ENCODE peak calls at places on chromosomes 1 and 21, in seven cellular contexts. S, V, M, E, K, Y and G are unnamed samples.
A peak's percentile ranks its signal among the peaks of the same experiment; 100 is the strongest.

GRCh38 chr1:193417945-193418744 is 231.7 kb upstream of the B3GALT2 start:
- DNase-seq in S (peak; percentile 39), V (no peak), M (no peak), E (no peak), K (peak; percentile 38), Y (no peak), G (no peak)

GRCh38 chr1:204829133-204829532 is 41.5 kb upstream of the NFASC start:
- DNase-seq in S (no peak), V (no peak), M (no peak), E (peak; percentile 52), K (no peak), Y (no peak), G (no peak)

GRCh38 chr1:30923597-30923996 is 15.0 kb upstream of the SDC3 start:
- DNase-seq in S (peak; percentile 70), V (no peak), M (no peak), E (no peak), K (no peak), Y (no peak), G (no peak)

GRCh38 chr1:226734611-226735153 is 4.4 kb downstream of the ITPKB start:
- DNase-seq in S (no peak), V (no peak), M (no peak), E (no peak), K (no peak), Y (no peak), G (no peak)

GRCh38 chr1:224881762-224882211 is 47.7 kb upstream of the DNAH14 start:
- DNase-seq in S (no peak), V (no peak), M (no peak), E (no peak), K (no peak), Y (no peak), G (peak; percentile 15)

GRCh38 chr1:167194182-167194581 is 26.5 kb upstream of the POU2F1 start:
- DNase-seq in S (no peak), V (no peak), M (no peak), E (no peak), K (no peak), Y (no peak), G (no peak)

GRCh38 chr1:178310685-178311105 is 186.1 kb downstream of the CLEC20A start:
- DNase-seq in S (peak; percentile 74), V (no peak), M (peak; percentile 52), E (peak; percentile 90), K (peak; percentile 61), Y (no peak), G (peak; percentile 38)

GRCh38 chr1:19936061-19936750 is 12.8 kb upstream of the PLA2G2E start:
- DNase-seq in S (no peak), V (no peak), M (no peak), E (no peak), K (no peak), Y (no peak), G (no peak)

GRCh38 chr1:208654241-208654640 is 410.1 kb upstream of the PLXNA2 start:
- DNase-seq in S (peak; percentile 10), V (no peak), M (no peak), E (peak; percentile 72), K (peak; percentile 8), Y (no peak), G (peak; percentile 14)

GRCh38 chr21:43600642-43601397 is 58.5 kb downstream of the HSF2BP start:
- DNase-seq in S (peak; percentile 98), V (no peak), M (no peak), E (no peak), K (peak; percentile 80), Y (no peak), G (no peak)

GRCh38 chr1:201506573-201507567 is at the start of gene CSRP1:
- DNase-seq in S (peak; percentile 90), V (peak; percentile 92), M (peak; percentile 96), E (peak; percentile 52), K (peak; percentile 96), Y (peak; percentile 75), G (peak; percentile 95)

GRCh38 chr1:230130172-230130944 is 63.3 kb downstream of the GALNT2 start:
- DNase-seq in S (no peak), V (no peak), M (no peak), E (no peak), K (no peak), Y (no peak), G (no peak)

GRCh38 chr1:68955424-68955823 is 458.5 kb upstream of the DEPDC1 start:
- DNase-seq in S (peak; percentile 71), V (no peak), M (no peak), E (no peak), K (no peak), Y (no peak), G (no peak)

GRCh38 chr1:85838238-85838637 is 130.0 kb upstream of the ZNHIT6 start:
- DNase-seq in S (no peak), V (no peak), M (peak; percentile 28), E (no peak), K (no peak), Y (no peak), G (peak; percentile 25)

GRCh38 chr1:59077739-59078503 is 219.0 kb upstream of the FGGY start:
- DNase-seq in S (no peak), V (no peak), M (no peak), E (peak; percentile 85), K (no peak), Y (no peak), G (no peak)

GRCh38 chr1:25643962-25644361 is 27.4 kb downstream of the MAN1C1 start:
- DNase-seq in S (no peak), V (no peak), M (no peak), E (no peak), K (no peak), Y (no peak), G (no peak)

GRCh38 chr1:226632169-226632884 is 83.8 kb downstream of the STUM start:
- DNase-seq in S (no peak), V (peak; percentile 38), M (no peak), E (no peak), K (no peak), Y (no peak), G (no peak)

GRCh38 chr1:39500862-39501389 is 9.5 kb downstream of the BMP8A start:
- DNase-seq in S (no peak), V (no peak), M (no peak), E (no peak), K (no peak), Y (no peak), G (no peak)

GRCh38 chr1:15836772-15837669 is 10.5 kb upstream of the SPEN start:
- DNase-seq in S (no peak), V (peak; percentile 87), M (peak; percentile 82), E (peak; percentile 65), K (no peak), Y (no peak), G (peak; percentile 74)

DNA sequence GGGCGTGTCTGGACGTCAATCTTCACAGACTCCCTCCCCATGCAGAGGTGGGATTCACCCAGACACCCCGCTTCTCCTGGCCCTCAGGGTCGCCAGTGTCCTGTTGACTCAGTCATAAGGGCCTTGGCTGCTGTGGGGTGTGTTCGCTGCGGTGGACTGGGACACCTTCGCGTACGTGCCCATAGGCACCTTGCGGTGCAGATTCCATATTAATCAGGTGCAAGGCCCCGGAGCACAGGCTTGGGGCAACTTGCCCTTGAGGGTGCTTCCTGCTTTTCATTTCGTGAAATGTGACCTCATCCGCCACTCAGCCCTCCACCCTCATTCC is 398 bp upstream of the SLC30A10 start:
- DNase-seq in S (no peak), V (no peak), M (no peak), E (no peak), K (no peak), Y (no peak), G (no peak)
- TF ChIP-seq CTCF in S (no peak), V (no peak), M (no peak), E (no peak), K (no peak), Y (no peak), G (no peak)

DNA sequence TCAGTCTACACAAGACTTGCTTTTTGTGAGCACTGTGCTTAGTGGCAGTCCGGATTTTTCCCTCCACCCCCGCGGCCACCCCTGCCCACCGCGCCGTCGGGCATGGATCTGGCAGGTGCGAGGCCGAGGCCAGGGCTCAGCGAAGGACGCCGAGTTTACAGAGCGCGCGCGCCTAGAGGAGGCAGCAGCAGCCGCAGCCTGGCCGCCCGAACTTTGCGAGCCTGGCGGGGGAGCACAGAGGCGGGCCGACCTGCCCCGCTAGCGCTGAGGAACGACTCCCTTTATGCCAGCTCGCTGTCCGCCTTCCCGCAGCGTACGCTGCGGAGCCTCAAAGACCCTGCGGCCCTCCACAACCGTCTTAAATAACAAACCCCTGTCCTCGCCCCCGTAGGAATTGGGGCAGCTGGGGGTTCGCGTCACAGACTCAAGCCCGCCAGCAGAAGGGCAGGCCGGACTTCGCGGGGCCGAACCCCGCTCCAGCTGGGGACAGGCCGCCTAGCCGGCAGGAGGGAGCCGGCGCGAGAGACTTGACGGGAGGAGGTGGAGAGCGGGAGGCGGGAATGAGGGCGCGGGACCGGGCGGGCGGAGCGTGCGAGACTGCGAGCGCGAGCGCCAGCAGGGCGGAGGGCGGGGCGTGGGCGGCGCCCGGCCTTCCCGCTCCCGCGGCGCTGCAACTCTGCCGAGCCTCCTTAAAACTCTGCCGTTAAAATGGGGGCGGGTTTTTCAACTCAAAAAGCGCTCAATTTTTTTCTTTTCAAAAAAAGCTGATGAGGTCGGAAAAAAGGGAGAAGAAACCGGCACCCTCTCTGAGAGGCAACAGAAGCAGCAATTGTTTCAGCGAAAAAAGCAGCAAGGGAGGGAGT is 1.8 kb upstream of the CDKN2C start:
- DNase-seq in S (peak; percentile 92), V (peak; percentile 94), M (peak; percentile 93), E (peak; percentile 92), K (peak; percentile 89), Y (peak; percentile 82), G (peak; percentile 90)
- TF ChIP-seq CTCF in S (peak; percentile 36), V (peak; percentile 52), M (peak; percentile 45), E (peak; percentile 38), K (peak; percentile 69), Y (peak; percentile 79), G (peak; percentile 61)

GRCh38 chr1:2468041-2468472 is 8.0 kb upstream of the PLCH2 start:
- DNase-seq in S (peak; percentile 20), V (no peak), M (peak; percentile 69), E (peak; percentile 75), K (no peak), Y (no peak), G (peak; percentile 72)

GRCh38 chr1:2469103-2469940 is 6.8 kb upstream of the PLCH2 start:
- DNase-seq in S (no peak), V (no peak), M (no peak), E (no peak), K (no peak), Y (no peak), G (no peak)

GRCh38 chr1:2466834-2467554 is 9.1 kb upstream of the PLCH2 start:
- DNase-seq in S (no peak), V (no peak), M (peak; percentile 62), E (peak; percentile 75), K (peak; percentile 56), Y (no peak), G (no peak)

GRCh38 chr1:2470290-2471158 is 5.6 kb upstream of the PLCH2 start:
- DNase-seq in S (no peak), V (no peak), M (no peak), E (no peak), K (no peak), Y (no peak), G (no peak)

DNA sequence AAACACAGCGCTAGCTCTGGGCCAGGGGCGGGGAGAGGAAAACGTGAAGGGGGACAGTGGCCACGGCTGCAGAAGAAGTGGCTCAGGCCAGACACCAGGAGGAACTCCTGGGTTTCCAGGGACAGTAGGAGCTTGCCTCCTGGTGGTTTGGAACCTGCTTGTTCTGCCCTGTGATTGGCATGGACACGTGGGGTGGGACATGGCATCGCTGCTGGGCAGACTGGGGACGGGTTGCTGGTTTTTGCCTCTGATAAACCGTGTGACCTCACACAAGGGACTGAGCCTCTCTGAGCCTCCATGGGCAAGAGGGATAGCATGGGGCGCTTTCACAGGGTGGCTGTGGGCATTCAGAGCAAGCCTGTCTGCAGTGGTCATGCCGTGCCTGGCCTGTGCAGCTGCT is 7.5 kb upstream of the PLCH2 start:
- DNase-seq in S (no peak), V (no peak), M (peak; percentile 54), E (no peak), K (no peak), Y (no peak), G (peak; percentile 64)
- TF ChIP-seq CTCF in S (no peak), V (no peak), M (no peak), E (no peak), K (no peak), Y (no peak), G (no peak)

GRCh38 chr1:78526496-78526895 is 35.7 kb downstream of the PTGFR start:
- DNase-seq in S (no peak), V (no peak), M (no peak), E (no peak), K (no peak), Y (no peak), G (no peak)
- TF ChIP-seq CTCF in S (no peak), V (no peak), M (no peak), E (no peak), K (no peak), Y (no peak), G (no peak)